ENCODE peak calls at places on chromosomes 4 and X, in ten cellular contexts. C is GM12864; U is kidney tubule cell; N is K562; O is GM13976; X is retina; J is RCC 7860; S is iPS DF 19.7; I is activated CD4-positive, alpha-beta T cell treated with anti-CD3 and anti-CD28 coated beads, Interleukin-2, amount 50 U/mL, for 48 hours; R is GDM1. T is an unnamed sample.
A peak's percentile ranks its signal among the peaks of the same experiment; 100 is the strongest.

GRCh38 chr4:81625422-81626417 is 154.0 kb upstream of the RASGEF1B start:
- DNase-seq in C (no peak), U (no peak), N (no peak), O (no peak), X (no peak), J (no peak), S (no peak), I (no peak), R (no peak), T (no peak)

GRCh38 chr4:125317526-125317880 is 2.7 kb downstream of the FAT4 start:
- DNase-seq in C (no peak), U (peak; percentile 74), N (no peak), O (peak; percentile 11), X (peak; percentile 91), J (no peak), S (no peak), I (peak; percentile 1), R (no peak), T (no peak)

GRCh38 chr4:57043304-57044251 is 64.9 kb downstream of the POLR2B start:
- DNase-seq in C (no peak), U (no peak), N (no peak), O (no peak), X (no peak), J (no peak), S (no peak), I (no peak), R (no peak), T (peak; percentile 97)

GRCh38 chrX:21741378-21741777 is 16.5 kb downstream of the SMPX start:
- DNase-seq in C (no peak), U (no peak), N (no peak), O (no peak), X (no peak), J (no peak), S (no peak), I (no peak), R (no peak), T (no peak)

GRCh38 chrX:121103381-121103780 is 56.0 kb downstream of the GLUD2 start:
- DNase-seq in C (no peak), U (no peak), N (no peak), O (no peak), X (no peak), J (no peak), S (no peak), I (no peak), R (no peak), T (peak; percentile 20)

GRCh38 chrX:23662187-23662586 is 5.1 kb upstream of the PRDX4 start:
- DNase-seq in C (peak; percentile 10), U (no peak), N (no peak), O (no peak), X (no peak), J (no peak), S (no peak), I (no peak), R (no peak), T (no peak)

GRCh38 chr4:168648929-168649328 is 152.1 kb downstream of the PALLD start:
- DNase-seq in C (no peak), U (peak; percentile 96), N (no peak), O (no peak), X (no peak), J (peak; percentile 87), S (no peak), I (no peak), R (no peak), T (peak; percentile 36)

GRCh38 chr4:106529348-106530033 is 160.9 kb upstream of the GIMD1 start:
- DNase-seq in C (no peak), U (peak; percentile 82), N (no peak), O (no peak), X (no peak), J (no peak), S (no peak), I (no peak), R (no peak), T (no peak)

GRCh38 chr4:63578383-63578782 is 830.9 kb downstream of the TECRL start:
- DNase-seq in C (no peak), U (no peak), N (no peak), O (no peak), X (no peak), J (no peak), S (no peak), I (no peak), R (no peak), T (no peak)

GRCh38 chr4:40811886-40812857 is 62.4 kb downstream of the NSUN7 start:
- DNase-seq in C (no peak), U (no peak), N (no peak), O (no peak), X (no peak), J (no peak), S (no peak), I (no peak), R (no peak), T (peak; percentile 10)

GRCh38 chrX:109952985-109953905 is 49.7 kb upstream of the TMEM164 start:
- DNase-seq in C (no peak), U (no peak), N (no peak), O (peak; percentile 3), X (no peak), J (no peak), S (no peak), I (no peak), R (peak; percentile 63), T (no peak)

GRCh38 chr4:77433102-77433733 is 172.4 kb upstream of the CXCL13 start:
- DNase-seq in C (peak; percentile 21), U (peak; percentile 71), N (peak; percentile 18), O (peak; percentile 50), X (peak; percentile 41), J (peak; percentile 43), S (peak; percentile 17), I (no peak), R (peak; percentile 31), T (peak; percentile 9)

GRCh38 chrX:13684361-13684760 is 4.6 kb upstream of the RAB9A start:
- DNase-seq in C (no peak), U (no peak), N (no peak), O (no peak), X (no peak), J (no peak), S (no peak), I (no peak), R (no peak), T (no peak)

GRCh38 chr4:180059216-180059881 is 2183.9 kb upstream of the TENM3 start:
- DNase-seq in C (no peak), U (peak; percentile 1), N (no peak), O (peak; percentile 47), X (peak; percentile 83), J (no peak), S (no peak), I (no peak), R (no peak), T (no peak)

GRCh38 chr4:126018274-126018673 is 703.5 kb downstream of the FAT4 start:
- DNase-seq in C (no peak), U (no peak), N (no peak), O (no peak), X (no peak), J (no peak), S (no peak), I (no peak), R (no peak), T (no peak)

GRCh38 chrX:119479845-119480244 is 11.6 kb downstream of the SLC25A5 start:
- DNase-seq in C (no peak), U (no peak), N (no peak), O (no peak), X (no peak), J (no peak), S (no peak), I (no peak), R (no peak), T (no peak)

GRCh38 chrX:72306085-72306801 is 529 bp upstream of the CITED1 start:
- DNase-seq in C (no peak), U (no peak), N (peak; percentile 20), O (peak; percentile 29), X (peak; percentile 51), J (no peak), S (no peak), I (no peak), R (no peak), T (no peak)